ENCODE peak calls at places on chromosomes 4 and X, in six cellular contexts. One of them, this sample, is unnamed.

GRCh38 chrX:45667666-45668065 is 467.0 kb upstream of the DIPK2B start:
- DNase-seq in HepG2: no peak
- DNase-seq in hepatocyte: no peak
- DNase-seq in GM23248: no peak
- DNase-seq in GM23338: no peak
- DNase-seq in K562: no peak
- DNase-seq in this sample: no peak

GRCh38 chrX:39577206-39577605 is 520.6 kb downstream of the BCOR start:
- DNase-seq in GM23248: no peak
- DNase-seq in K562: no peak
- DNase-seq in HepG2: no peak
- DNase-seq in GM23338: no peak
- DNase-seq in hepatocyte: peak
- DNase-seq in this sample: no peak

GRCh38 chrX:118862086-118862485 is 38.5 kb downstream of the ZCCHC12 start:
- DNase-seq in GM23338: no peak
- DNase-seq in K562: no peak
- DNase-seq in hepatocyte: no peak
- DNase-seq in GM23248: no peak
- DNase-seq in HepG2: no peak
- DNase-seq in this sample: no peak

GRCh38 chr4:38062088-38062893 is 102.1 kb downstream of the PTTG2 start:
- DNase-seq in GM23248: peak
- DNase-seq in K562: peak
- DNase-seq in hepatocyte: peak
- DNase-seq in HepG2: peak
- DNase-seq in GM23338: peak
- DNase-seq in this sample: peak

GRCh38 chr4:33316033-33316432 is 2595.9 kb downstream of the PCDH7 start:
- DNase-seq in GM23248: no peak
- DNase-seq in hepatocyte: no peak
- DNase-seq in HepG2: no peak
- DNase-seq in GM23338: no peak
- DNase-seq in K562: no peak
- DNase-seq in this sample: no peak

GRCh38 chrX:26778320-26778888 is 562.4 kb downstream of the MAGEB5 start:
- DNase-seq in hepatocyte: no peak
- DNase-seq in GM23338: peak
- DNase-seq in HepG2: no peak
- DNase-seq in GM23248: no peak
- DNase-seq in K562: no peak
- DNase-seq in this sample: no peak

GRCh38 chr4:55866290-55866907 is 13.0 kb downstream of the EXOC1 start:
- DNase-seq in GM23248: peak
- DNase-seq in hepatocyte: peak
- DNase-seq in GM23338: no peak
- DNase-seq in K562: peak
- DNase-seq in HepG2: no peak
- DNase-seq in this sample: no peak

GRCh38 chr4:4502694-4503311 is 39.0 kb downstream of the STX18 start:
- DNase-seq in K562: peak
- DNase-seq in GM23248: peak
- DNase-seq in GM23338: no peak
- DNase-seq in HepG2: no peak
- DNase-seq in hepatocyte: no peak
- DNase-seq in this sample: no peak

GRCh38 chr4:88211473-88212252 is 53.2 kb upstream of the ABCG2 start:
- DNase-seq in K562: peak
- DNase-seq in HepG2: peak
- DNase-seq in hepatocyte: peak
- DNase-seq in GM23248: peak
- DNase-seq in GM23338: peak
- DNase-seq in this sample: peak

GRCh38 chr4:37661643-37662221 is 24.4 kb downstream of the RELL1 start:
- DNase-seq in GM23338: no peak
- DNase-seq in K562: no peak
- DNase-seq in hepatocyte: no peak
- DNase-seq in HepG2: no peak
- DNase-seq in GM23248: peak
- DNase-seq in this sample: no peak

GRCh38 chrX:24658421-24658820 is 11.3 kb upstream of the PCYT1B start:
- DNase-seq in GM23338: no peak
- DNase-seq in GM23248: no peak
- DNase-seq in HepG2: no peak
- DNase-seq in K562: no peak
- DNase-seq in hepatocyte: peak
- DNase-seq in this sample: no peak

GRCh38 chr4:42708625-42709024 is 51.7 kb upstream of the ATP8A1 start:
- DNase-seq in HepG2: no peak
- DNase-seq in GM23248: no peak
- DNase-seq in K562: no peak
- DNase-seq in hepatocyte: no peak
- DNase-seq in GM23338: no peak
- DNase-seq in this sample: no peak

DNA sequence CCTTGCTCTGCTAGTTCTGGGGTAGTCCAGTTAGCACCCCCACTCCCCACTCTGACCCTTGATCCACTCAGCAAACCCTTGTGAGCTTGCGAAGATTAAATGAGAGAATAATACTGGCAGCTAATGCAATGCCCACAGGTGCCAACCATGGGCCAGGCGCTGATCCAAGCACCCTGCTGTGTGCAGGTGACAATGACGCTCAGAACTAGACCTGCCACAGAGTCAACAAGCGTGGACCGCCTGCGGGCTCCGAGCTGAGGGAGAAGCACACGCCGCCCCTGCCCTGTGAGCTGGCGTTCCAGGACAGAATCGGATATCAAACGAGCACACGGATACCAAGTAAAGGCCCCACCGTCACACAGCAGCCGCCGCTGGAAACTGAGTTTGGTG is 129.2 kb downstream of the FAM53A start:
- DNase-seq in K562: no peak
- DNase-seq in GM23338: no peak
- DNase-seq in GM23248: no peak
- DNase-seq in HepG2: no peak
- DNase-seq in hepatocyte: no peak
- DNase-seq in this sample: no peak
- TF ChIP-seq EZH2 in K562: no peak
- TF ChIP-seq EZH2 in GM23338: no peak
- TF ChIP-seq EZH2 in GM23248: no peak
- TF ChIP-seq EZH2 in HepG2: no peak
- TF ChIP-seq EZH2 in hepatocyte: no peak
- TF ChIP-seq EZH2 in this sample: no peak

DNA sequence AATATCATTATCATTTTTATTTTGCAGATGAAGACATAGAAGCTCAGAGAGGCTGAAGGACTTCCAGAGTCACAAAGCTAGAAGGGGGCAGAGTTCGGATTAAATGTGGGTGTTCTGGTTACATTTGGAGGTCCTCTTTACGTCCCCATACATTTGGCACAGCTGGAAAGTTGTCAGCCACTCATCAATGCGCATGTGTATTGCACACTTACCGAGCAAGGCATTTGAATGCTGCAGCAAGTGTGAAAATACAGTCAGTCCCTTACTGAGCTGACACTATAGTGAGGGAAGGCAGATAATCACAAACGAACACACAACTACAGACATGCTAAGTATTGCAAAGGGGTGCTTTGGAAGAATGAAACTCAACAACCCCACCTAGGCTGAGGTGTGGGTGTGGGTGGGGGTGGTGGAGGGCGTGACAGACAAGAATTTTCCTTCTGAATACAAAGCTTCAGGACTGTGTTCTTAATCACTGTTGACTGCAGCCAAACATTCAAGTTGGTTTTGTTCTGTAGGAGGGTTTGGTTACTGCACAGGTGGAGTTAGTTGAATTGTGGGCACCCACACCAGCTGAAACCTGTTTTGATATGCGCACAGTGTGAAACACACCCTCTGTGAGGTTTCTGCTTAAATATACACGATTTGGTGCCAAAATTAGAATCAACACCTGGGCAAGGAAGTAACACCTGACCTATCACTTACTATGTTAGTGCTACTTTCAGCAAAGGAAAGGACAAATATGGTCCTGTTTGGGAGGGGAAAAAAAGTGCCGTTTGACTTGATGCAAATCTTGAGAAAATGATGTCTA is 72.4 kb downstream of the COQ2 start:
- DNase-seq in HepG2: no peak
- DNase-seq in GM23248: no peak
- DNase-seq in GM23338: no peak
- DNase-seq in K562: no peak
- DNase-seq in hepatocyte: peak
- DNase-seq in this sample: no peak
- H3K4me3 ChIP-seq in HepG2: no peak
- H3K4me3 ChIP-seq in GM23248: no peak
- H3K4me3 ChIP-seq in GM23338: no peak
- H3K4me3 ChIP-seq in K562: no peak
- H3K4me3 ChIP-seq in hepatocyte: no peak
- H3K4me3 ChIP-seq in this sample: no peak

DNA sequence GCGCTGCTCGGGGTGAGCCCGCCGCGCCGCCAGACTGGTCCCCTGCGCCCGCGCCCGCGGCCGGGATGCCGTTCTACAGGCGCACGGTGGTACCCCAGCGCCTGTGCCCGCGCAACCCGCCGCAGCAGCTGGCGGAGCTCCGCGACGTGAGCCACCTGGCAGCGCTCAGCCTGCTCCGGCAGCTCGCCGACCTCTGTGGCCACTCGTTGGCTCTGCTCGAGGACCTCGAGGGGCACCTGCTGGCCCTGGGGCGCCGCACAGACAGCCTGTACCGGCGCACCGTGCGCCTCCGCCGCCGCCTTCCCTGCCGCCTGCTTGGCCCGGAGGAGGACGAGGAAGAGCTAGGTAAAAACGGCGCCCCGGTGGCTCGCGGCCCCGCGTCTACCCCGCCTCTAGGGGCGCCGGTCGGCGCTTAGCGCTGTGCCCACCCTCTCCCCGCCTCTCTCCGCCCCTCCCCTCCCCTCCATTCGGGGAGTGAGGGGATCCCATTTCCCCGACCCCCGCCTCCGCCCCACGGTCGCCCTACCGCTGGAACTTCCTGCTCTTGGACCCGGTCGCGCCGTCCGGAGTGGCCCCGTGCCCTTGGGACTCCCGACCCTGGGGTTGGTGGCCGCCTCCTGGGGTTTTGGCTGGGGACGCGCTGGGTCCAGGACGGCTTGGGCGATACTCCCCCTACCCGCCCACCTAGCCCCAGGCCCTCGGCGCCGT is 532 bp downstream of the NHSL2 start:
- DNase-seq in K562: no peak
- DNase-seq in GM23248: peak
- DNase-seq in HepG2: no peak
- DNase-seq in GM23338: peak
- DNase-seq in hepatocyte: peak
- DNase-seq in this sample: no peak
- TF ChIP-seq EZH2 in K562: no peak
- TF ChIP-seq EZH2 in GM23248: no peak
- TF ChIP-seq EZH2 in HepG2: no peak
- TF ChIP-seq EZH2 in GM23338: no peak
- TF ChIP-seq EZH2 in hepatocyte: no peak
- TF ChIP-seq EZH2 in this sample: no peak

GRCh38 chrX:137574784-137575298 is 8.9 kb downstream of the ZIC3 start:
- DNase-seq in GM23248: no peak
- DNase-seq in K562: no peak
- DNase-seq in GM23338: peak
- DNase-seq in HepG2: no peak
- DNase-seq in hepatocyte: no peak
- DNase-seq in this sample: no peak
- H3K4me3 ChIP-seq in GM23248: no peak
- H3K4me3 ChIP-seq in K562: no peak
- H3K4me3 ChIP-seq in GM23338: peak
- H3K4me3 ChIP-seq in HepG2: no peak
- H3K4me3 ChIP-seq in hepatocyte: no peak
- H3K4me3 ChIP-seq in this sample: no peak

DNA sequence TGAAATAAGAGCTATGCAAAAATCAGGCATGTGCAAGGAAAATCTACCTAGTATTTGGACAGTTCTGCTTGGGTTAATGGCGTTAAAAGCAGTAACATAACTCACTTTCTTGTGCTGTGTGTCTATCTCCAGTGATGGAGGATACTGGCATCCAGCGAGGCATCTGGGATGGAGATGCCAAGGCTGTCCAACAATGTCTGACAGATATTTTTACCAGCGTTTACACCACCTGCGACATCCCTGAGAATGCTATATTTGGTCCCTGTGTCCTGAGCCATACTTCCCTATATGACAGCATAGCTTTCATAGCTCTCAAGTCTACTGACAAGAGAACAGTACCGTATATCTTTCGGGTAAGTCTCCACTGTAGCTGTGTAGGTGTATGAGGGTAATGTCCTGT is 2.6 kb downstream of the PRDM8 start:
- DNase-seq in GM23248: no peak
- DNase-seq in K562: no peak
- DNase-seq in HepG2: no peak
- DNase-seq in hepatocyte: no peak
- DNase-seq in GM23338: no peak
- DNase-seq in this sample: no peak
- TF ChIP-seq EZH2 in GM23248: no peak
- TF ChIP-seq EZH2 in K562: no peak
- TF ChIP-seq EZH2 in HepG2: no peak
- TF ChIP-seq EZH2 in hepatocyte: no peak
- TF ChIP-seq EZH2 in GM23338: peak
- TF ChIP-seq EZH2 in this sample: no peak

This sample was measured in SK-N-MC.